ENCODE peak calls at places on chromosomes 4 and X, in six cellular contexts. B, G, Z, V, F and S are unnamed samples.

GRCh38 chrX:77638397-77638796 is 147.6 kb downstream of the ATRX start:
- DNase-seq in B (no peak), G (no peak), Z (no peak), V (no peak), F (no peak), S (no peak)

GRCh38 chrX:53125506-53125905 is 31.6 kb downstream of the KANTR start:
- DNase-seq in B (no peak), G (no peak), Z (no peak), V (no peak), F (no peak), S (no peak)

GRCh38 chr4:24956763-24957162 is 43.9 kb upstream of the CCDC149 start:
- DNase-seq in B (no peak), G (no peak), Z (no peak), V (no peak), F (no peak), S (no peak)

GRCh38 chr4:51836531-51836930 is 6.4 kb upstream of the DCUN1D4 start:
- DNase-seq in B (no peak), G (no peak), Z (no peak), V (no peak), F (no peak), S (no peak)

GRCh38 chrX:122046226-122046625 is 998.8 kb downstream of the GLUD2 start:
- DNase-seq in B (no peak), G (no peak), Z (no peak), V (no peak), F (no peak), S (no peak)

GRCh38 chrX:140050906-140051305 is 85.6 kb upstream of the CXorf66 start:
- DNase-seq in B (no peak), G (no peak), Z (no peak), V (no peak), F (no peak), S (no peak)

GRCh38 chr4:109959195-109959594 is 46.5 kb downstream of the EGF start:
- DNase-seq in B (no peak), G (no peak), Z (no peak), V (no peak), F (no peak), S (no peak)

GRCh38 chrX:74431807-74432206 is 10.5 kb downstream of the SLC16A2 start:
- DNase-seq in B (no peak), G (no peak), Z (no peak), V (no peak), F (peak), S (no peak)

GRCh38 chr4:14445882-14446281 is 556.4 kb upstream of the CPEB2 start:
- DNase-seq in B (no peak), G (no peak), Z (no peak), V (no peak), F (no peak), S (no peak)

GRCh38 chr4:165458451-165458850 is 79.6 kb downstream of the CPE start:
- DNase-seq in B (no peak), G (no peak), Z (no peak), V (no peak), F (no peak), S (no peak)

GRCh38 chr4:4256799-4257198 is 8.8 kb upstream of the TMEM128 start:
- DNase-seq in B (no peak), G (no peak), Z (no peak), V (no peak), F (peak), S (no peak)

GRCh38 chr4:80751200-80751599 is 279.3 kb upstream of the BMP3 start:
- DNase-seq in B (no peak), G (no peak), Z (no peak), V (no peak), F (peak), S (no peak)

GRCh38 chr4:150199056-150199455 is 120.8 kb downstream of the DCLK2 start:
- DNase-seq in B (no peak), G (no peak), Z (no peak), V (no peak), F (no peak), S (no peak)

GRCh38 chr4:164623099-164623498 is 130.8 kb upstream of the SMIM31 start:
- DNase-seq in B (no peak), G (no peak), Z (no peak), V (no peak), F (no peak), S (no peak)

GRCh38 chr4:163710158-163710557 is 215.7 kb downstream of the TMA16 start:
- DNase-seq in B (no peak), G (no peak), Z (no peak), V (no peak), F (no peak), S (no peak)

GRCh38 chrX:95628796-95629195 is 1055.8 kb upstream of the DIAPH2 start:
- DNase-seq in B (no peak), G (no peak), Z (no peak), V (no peak), F (no peak), S (no peak)

GRCh38 chr4:15233626-15234025 is 194.2 kb upstream of the C1QTNF7 start:
- DNase-seq in B (no peak), G (no peak), Z (no peak), V (no peak), F (no peak), S (no peak)

GRCh38 chr4:112325522-112325921 is 28.4 kb downstream of the ALPK1 start:
- DNase-seq in B (no peak), G (no peak), Z (no peak), V (no peak), F (no peak), S (no peak)

GRCh38 chrX:50838820-50839600 is 25.0 kb upstream of the SHROOM4 start:
- DNase-seq in B (no peak), G (no peak), Z (no peak), V (no peak), F (no peak), S (no peak)

GRCh38 chrX:65695849-65696248 is 28.4 kb downstream of the MSN start:
- DNase-seq in B (no peak), G (no peak), Z (no peak), V (no peak), F (no peak), S (no peak)
- H3K27ac ChIP-seq in B (peak), G (no peak), Z (peak), V (peak), F (no peak), S (no peak)

DNA sequence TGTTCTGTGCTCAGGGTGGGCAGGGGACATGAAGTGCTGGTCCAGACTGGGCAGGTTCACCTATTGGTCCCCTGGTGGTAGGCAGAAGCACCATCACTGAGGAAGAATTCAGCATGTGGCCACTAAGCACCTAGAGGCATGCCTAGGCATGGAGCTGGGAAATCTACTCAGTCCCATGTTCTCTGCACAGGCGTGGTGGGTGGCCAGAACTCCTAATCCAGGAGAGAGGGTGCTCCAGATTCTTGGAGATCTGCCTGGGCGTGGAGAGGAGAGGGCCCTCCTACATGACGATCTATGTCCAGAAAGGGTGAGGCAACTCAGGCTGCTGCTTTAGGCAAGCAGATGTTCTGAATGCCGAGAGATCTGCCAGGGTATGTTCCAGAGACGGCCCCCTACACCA is 44.6 kb upstream of the MAGEC2 start:
- DNase-seq in B (no peak), G (no peak), Z (no peak), V (no peak), F (no peak), S (no peak)
- H3K27ac ChIP-seq in B (no peak), G (no peak), Z (no peak), V (no peak), F (no peak), S (no peak)

DNA sequence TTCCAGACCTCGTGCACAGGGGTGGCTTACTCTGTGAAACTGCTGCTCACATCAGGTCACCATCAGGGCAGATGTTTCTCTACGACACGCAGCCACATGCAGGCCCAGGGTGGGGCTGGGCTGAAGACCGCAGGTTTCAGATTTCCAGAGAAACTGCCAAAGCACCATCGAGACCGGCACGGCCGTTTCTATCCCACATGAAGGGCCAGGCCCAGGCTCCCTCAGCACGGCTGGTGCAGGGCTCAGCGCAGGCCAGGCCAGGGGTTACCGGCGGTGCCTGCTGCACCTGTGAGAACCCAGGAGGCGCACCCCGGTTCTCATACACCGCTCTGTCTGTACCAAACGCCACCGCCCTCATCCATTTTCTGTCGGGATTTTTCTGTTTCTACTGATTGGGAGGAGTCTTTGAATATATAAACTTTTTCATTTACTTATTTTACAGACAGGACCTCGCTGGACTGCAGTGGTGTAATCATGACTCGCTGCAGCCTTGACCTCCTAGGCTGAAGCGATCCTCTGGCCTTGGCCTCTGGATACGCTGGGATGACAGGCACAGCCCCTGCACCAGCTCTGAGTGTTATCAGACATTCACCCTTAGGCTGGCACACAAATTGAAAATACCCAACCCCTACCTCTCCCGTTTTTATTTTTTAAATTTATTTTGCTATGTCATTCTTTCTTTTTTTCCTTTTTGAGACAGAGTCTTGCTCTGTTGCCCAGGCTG is 17.1 kb downstream of the CTBP1 start:
- DNase-seq in B (no peak), G (no peak), Z (no peak), V (no peak), F (no peak), S (no peak)
- H3K27ac ChIP-seq in B (no peak), G (no peak), Z (no peak), V (no peak), F (no peak), S (no peak)

GRCh38 chr4:128031756-128032384 is 29.2 kb upstream of the LARP1B start:
- DNase-seq in B (no peak), G (no peak), Z (no peak), V (no peak), F (no peak), S (no peak)
- H3K27ac ChIP-seq in B (no peak), G (no peak), Z (no peak), V (no peak), F (no peak), S (no peak)

GRCh38 chrX:113954297-113954696 is 629.6 kb upstream of the HTR2C start:
- DNase-seq in B (no peak), G (no peak), Z (no peak), V (no peak), F (no peak), S (no peak)

GRCh38 chrX:113962338-113962737 is 621.5 kb upstream of the HTR2C start:
- DNase-seq in B (no peak), G (no peak), Z (no peak), V (no peak), F (no peak), S (no peak)

GRCh38 chrX:113959912-113960626 is 623.8 kb upstream of the HTR2C start:
- DNase-seq in B (no peak), G (no peak), Z (no peak), V (no peak), F (peak), S (no peak)
- H3K27ac ChIP-seq in B (no peak), G (no peak), Z (no peak), V (no peak), F (peak), S (no peak)

GRCh38 chr4:55122235-55122634 is 3.2 kb downstream of the KDR start:
- DNase-seq in B (no peak), G (no peak), Z (no peak), V (no peak), F (no peak), S (no peak)
- H3K27ac ChIP-seq in B (no peak), G (no peak), Z (no peak), V (peak), F (no peak), S (no peak)